ENCODE peak calls at places on chromosome 13, in ten cellular contexts. T is dorsolateral prefrontal cortex, F is osteoblast, C is astrocyte of the cerebellum, P is BE2C, J is DND-41, Y is tibial artery, K is GM06990, M is neural progenitor cell, Q is fibroblast of mammary gland. X is an unnamed sample.

GRCh38 chr13:107138468-107138867 is 570.5 kb upstream of the ARGLU1 start:
- DNase-seq in J (no peak), Q (peak; percentile 1), K (no peak), M (peak; percentile 42), F (no peak), T (no peak), C (no peak), P (peak; percentile 14), Y (no peak), X (peak; percentile 18)

GRCh38 chr13:98856983-98857382 is 104.5 kb upstream of the SLC15A1 start:
- DNase-seq in Y (peak; percentile 44), K (no peak), P (no peak), M (no peak), Q (no peak), F (no peak), T (peak; percentile 59), J (no peak), C (no peak), X (no peak)

GRCh38 chr13:105008606-105009005 is 1526.9 kb downstream of the EFNB2 start:
- DNase-seq in F (no peak), Q (no peak), P (no peak), Y (no peak), K (no peak), M (no peak), J (no peak), T (no peak), C (peak; percentile 6), X (no peak)

GRCh38 chr13:37816276-37816675 is 53.3 kb downstream of the TRPC4 start:
- DNase-seq in K (no peak), T (no peak), M (no peak), Y (no peak), P (no peak), Q (no peak), J (no peak), C (no peak), F (no peak), X (no peak)

GRCh38 chr13:35470671-35471465 is 5.6 kb downstream of the MAB21L1 start:
- DNase-seq in Y (no peak), Q (peak; percentile 82), P (peak; percentile 89), M (peak; percentile 89), F (peak; percentile 80), K (no peak), T (peak; percentile 53), C (no peak), J (no peak), X (peak; percentile 87)

GRCh38 chr13:102868366-102868936 is 22.6 kb downstream of the ERCC5 start:
- DNase-seq in P (no peak), T (no peak), C (no peak), Y (no peak), J (no peak), K (no peak), Q (peak; percentile 70), F (peak; percentile 50), M (no peak), X (no peak)

GRCh38 chr13:91817250-91817649 is 418.8 kb downstream of the GPC5 start:
- DNase-seq in K (no peak), J (no peak), C (no peak), M (no peak), Y (no peak), Q (peak; percentile 4), P (no peak), T (no peak), F (no peak), X (no peak)

GRCh38 chr13:51934461-51935087 is 72.8 kb downstream of the CCDC70 start:
- DNase-seq in P (no peak), F (no peak), Y (no peak), M (no peak), J (no peak), Q (no peak), T (no peak), C (no peak), K (no peak), X (no peak)

GRCh38 chr13:56247692-56248091 is 893.0 kb upstream of the PRR20A start:
- DNase-seq in J (no peak), M (no peak), Y (no peak), K (no peak), F (no peak), Q (no peak), P (no peak), C (no peak), T (no peak), X (no peak)

GRCh38 chr13:106573855-106574254 is 5.9 kb upstream of the ARGLU1 start:
- DNase-seq in T (no peak), Q (peak; percentile 58), M (no peak), P (no peak), F (no peak), C (no peak), J (no peak), Y (peak; percentile 62), K (no peak), X (peak; percentile 46)

GRCh38 chr13:40537146-40537895 is 129.1 kb downstream of the FOXO1 start:
- DNase-seq in T (no peak), Y (no peak), Q (no peak), P (no peak), J (no peak), K (no peak), M (peak; percentile 18), C (no peak), F (peak; percentile 5), X (no peak)

GRCh38 chr13:35892837-35893814 is 238.1 kb downstream of the DCLK1 start:
- DNase-seq in K (no peak), C (no peak), J (no peak), P (no peak), Q (no peak), T (no peak), Y (no peak), M (no peak), F (no peak), X (no peak)

GRCh38 chr13:79491715-79492114 is 10.8 kb downstream of the NDFIP2 start:
- DNase-seq in J (no peak), C (peak; percentile 57), Y (no peak), Q (peak; percentile 76), P (no peak), K (no peak), M (no peak), T (no peak), F (peak; percentile 71), X (peak; percentile 74)

GRCh38 chr13:46149272-46150133 is 32.5 kb downstream of the LCP1 start:
- DNase-seq in K (no peak), Y (no peak), F (no peak), C (peak; percentile 96), Q (peak; percentile 38), M (no peak), J (no peak), T (no peak), P (no peak), X (no peak)

GRCh38 chr13:26583662-26584061 is 26.2 kb downstream of the WASF3 start:
- DNase-seq in Q (no peak), Y (no peak), P (no peak), M (no peak), F (no peak), T (no peak), K (no peak), C (no peak), J (no peak), X (no peak)
- H3K4me3 ChIP-seq in Q (no peak overlapping the region), Y (no peak overlapping the region), P (no peak overlapping the region), M (no peak overlapping the region), F (no peak overlapping the region), T (no peak overlapping the region), K (no peak overlapping the region), C (no peak overlapping the region), J (no peak overlapping the region), X (no peak overlapping the region)

GRCh38 chr13:100491164-100491847 is 97.3 kb downstream of the GGACT start:
- DNase-seq in P (no peak), C (peak; percentile 76), T (no peak), K (no peak), J (no peak), F (no peak), Q (peak; percentile 87), M (no peak), Y (peak; percentile 55), X (peak; percentile 60)
- TF ChIP-seq CTCF in P (no peak), C (no peak), T (no peak), K (no peak), J (no peak), F (no peak), Q (peak; percentile 46), M (no peak), Y (no peak), X (peak; percentile 22)

GRCh38 chr13:108269601-108270328 is at the start of gene TNFSF13B:
- DNase-seq in K (peak; percentile 80), T (peak; percentile 48), Y (peak; percentile 29), J (no peak), F (peak; percentile 37), P (peak; percentile 53), M (peak; percentile 53), Q (peak; percentile 46), C (no peak), X (peak; percentile 22)
- H3K4me3 ChIP-seq in K (peak within 1 kb of the TSS; percentile 60), T (peak within 1 kb of the TSS; percentile 23), Y (peak within 1 kb of the TSS; percentile 41), J (no peak within 1 kb of the TSS), F (peak within 1 kb of the TSS; percentile 74), P (no peak within 1 kb of the TSS), M (no peak within 1 kb of the TSS), Q (peak within 1 kb of the TSS; percentile 35), C (no peak within 1 kb of the TSS), X (peak within 1 kb of the TSS; percentile 33)

DNA sequence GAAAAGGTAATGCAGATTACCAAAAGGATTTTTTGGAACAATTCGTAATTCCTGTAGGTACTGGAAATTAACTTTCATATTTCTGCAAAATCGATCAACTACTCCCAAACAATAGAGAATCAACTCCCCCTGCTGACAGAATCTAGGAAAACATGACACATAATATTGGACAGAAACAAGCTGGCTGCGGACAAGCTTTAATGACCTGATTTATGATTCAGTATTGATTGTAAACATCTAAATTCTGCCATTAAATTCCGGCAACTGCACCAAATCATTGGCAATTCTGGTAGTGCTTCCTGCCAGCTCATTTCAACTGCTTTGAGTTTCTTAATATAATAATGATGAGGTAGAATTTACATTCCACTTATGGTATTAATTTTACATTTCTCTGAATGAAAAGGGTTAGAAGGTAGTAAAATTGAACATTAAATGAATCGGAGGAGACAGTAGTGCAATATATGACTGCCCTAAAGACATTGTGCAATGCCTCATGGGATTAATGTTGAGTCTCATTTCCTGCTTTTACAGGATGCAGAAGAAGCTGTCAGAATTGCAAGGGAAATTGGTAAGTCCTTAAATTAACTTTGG is 146.5 kb downstream of the PCCA start:
- DNase-seq in M (peak; percentile 59), K (no peak), J (no peak), Q (peak; percentile 79), P (peak; percentile 17), Y (no peak), C (peak; percentile 50), F (peak; percentile 78), T (no peak), X (peak; percentile 76)
- TF ChIP-seq CTCF in M (peak; percentile 77), K (peak; percentile 44), J (peak; percentile 76), Q (peak; percentile 68), P (peak; percentile 69), Y (peak; percentile 49), C (peak; percentile 50), F (peak; percentile 70), T (peak; percentile 61), X (peak; percentile 58)

DNA sequence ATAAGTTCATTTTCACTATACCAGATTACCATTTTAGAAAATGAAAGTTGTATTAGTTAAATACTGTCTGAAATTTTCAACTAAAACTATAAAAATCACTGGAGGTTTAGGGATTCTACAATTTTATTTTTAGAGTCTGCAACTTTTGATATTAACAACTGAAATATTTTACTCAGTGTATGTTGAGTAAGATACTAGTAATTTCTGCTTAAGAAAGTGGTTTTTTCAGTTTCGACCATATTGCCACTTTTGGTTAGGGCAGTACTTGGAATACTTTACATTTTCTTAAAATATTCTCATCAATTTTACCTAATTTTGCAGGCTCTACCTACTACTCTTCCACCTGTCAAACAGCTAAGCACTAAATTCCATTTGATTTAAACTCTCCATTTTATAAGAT is 59.6 kb downstream of the KCNRG start:
- DNase-seq in T (no peak), P (no peak), J (no peak), F (no peak), Q (no peak), K (peak; percentile 35), Y (no peak), C (no peak), M (no peak), X (no peak)
- H3K4me3 ChIP-seq in T (no peak overlapping the region), P (no peak overlapping the region), J (no peak overlapping the region), F (peak overlapping the region; percentile 6), Q (no peak overlapping the region), K (no peak overlapping the region), Y (peak overlapping the region; percentile 2), C (no peak overlapping the region), M (no peak overlapping the region), X (no peak overlapping the region)

X was measured in foreskin fibroblast.